ENCODE peak calls at places on chromosomes 7 and 10, in ten cellular contexts. J, B, D, M, I, H, Z, G, L and X are unnamed samples.

GRCh38 chr10:1036341-1036791 is 10.7 kb upstream of the IDI2 start:
- DNase-seq in J (no peak), B (peak; percentile 84), D (peak; percentile 37), M (no peak), I (no peak), H (no peak), Z (no peak), G (no peak), L (peak; percentile 67), X (peak; percentile 18)

GRCh38 chr7:150993511-150993910 is 2.7 kb downstream of the NOS3 start:
- DNase-seq in J (no peak), B (no peak), D (no peak), M (no peak), I (peak; percentile 92), H (no peak), Z (no peak), G (no peak), L (no peak), X (no peak)

GRCh38 chr7:128405345-128406146 is 4.2 kb downstream of the IMPDH1 start:
- DNase-seq in J (peak; percentile 82), B (no peak), D (no peak), M (peak; percentile 50), I (peak; percentile 82), H (no peak), Z (peak; percentile 40), G (no peak), L (no peak), X (no peak)

GRCh38 chr7:24316340-24316739 is 32.4 kb downstream of the NPY start:
- DNase-seq in J (no peak), B (no peak), D (no peak), M (no peak), I (no peak), H (no peak), Z (no peak), G (no peak), L (no peak), X (no peak)

GRCh38 chr7:156907656-156908055 is 14.7 kb upstream of the LMBR1 start:
- DNase-seq in J (no peak), B (peak; percentile 86), D (no peak), M (no peak), I (no peak), H (no peak), Z (no peak), G (no peak), L (no peak), X (no peak)

GRCh38 chr10:12869427-12869826 is 132.1 kb downstream of the CCDC3 start:
- DNase-seq in J (no peak), B (no peak), D (no peak), M (peak; percentile 15), I (no peak), H (no peak), Z (no peak), G (no peak), L (no peak), X (no peak)

GRCh38 chr10:92822964-92823363 is 25.4 kb upstream of the EXOC6 start:
- DNase-seq in J (no peak), B (peak; percentile 78), D (peak; percentile 44), M (peak; percentile 49), I (no peak), H (peak; percentile 41), Z (no peak), G (no peak), L (no peak), X (peak; percentile 35)

GRCh38 chr7:121157885-121158590 is 169.5 kb downstream of the CPED1 start:
- DNase-seq in J (no peak), B (no peak), D (no peak), M (no peak), I (no peak), H (no peak), Z (peak; percentile 57), G (no peak), L (no peak), X (no peak)

GRCh38 chr10:47330804-47331203 is 8.6 kb downstream of the GDF2 start:
- DNase-seq in J (peak; percentile 43), B (no peak), D (no peak), M (no peak), I (peak; percentile 24), H (no peak), Z (peak; percentile 61), G (peak; percentile 64), L (no peak), X (no peak)

GRCh38 chr10:20552382-20552781 is 344.7 kb downstream of the NEBL start:
- DNase-seq in J (no peak), B (no peak), D (no peak), M (no peak), I (no peak), H (no peak), Z (no peak), G (no peak), L (no peak), X (no peak)

GRCh38 chr10:101843032-101843991 is at the start of gene KCNIP2:
- DNase-seq in J (peak; percentile 75), B (no peak), D (no peak), M (no peak), I (peak; percentile 63), H (no peak), Z (no peak), G (no peak), L (peak; percentile 65), X (no peak)

GRCh38 chr10:83935337-83935736 is 204.0 kb upstream of the GHITM start:
- DNase-seq in J (no peak), B (no peak), D (no peak), M (no peak), I (no peak), H (no peak), Z (no peak), G (no peak), L (no peak), X (no peak)

DNA sequence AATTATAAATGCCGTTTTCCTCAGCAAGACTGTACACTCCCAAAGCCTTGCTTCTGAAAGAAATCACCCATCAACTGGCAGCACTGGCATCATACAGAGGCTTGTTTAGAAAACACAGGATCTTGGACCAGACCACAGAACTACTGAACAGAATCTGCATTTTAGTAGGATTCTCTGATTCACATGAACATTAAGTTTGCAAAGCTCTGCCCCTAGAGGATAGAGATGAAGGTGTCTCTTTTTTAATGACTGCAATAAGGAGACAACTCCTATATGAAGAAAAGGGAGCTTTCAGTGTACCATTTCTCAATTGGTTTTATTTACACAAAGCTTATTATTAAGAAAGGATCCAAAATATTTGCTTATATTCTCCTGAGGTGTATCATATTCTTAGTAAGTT is 172.7 kb downstream of the AGMO start:
- DNase-seq in J (no peak), B (no peak), D (no peak), M (no peak), I (no peak), H (no peak), Z (no peak), G (no peak), L (no peak), X (no peak)
- TF ChIP-seq CTCF in J (no peak), B (peak; percentile 45), D (no peak), M (no peak), I (no peak), H (no peak), Z (no peak), G (no peak), L (no peak), X (peak; percentile 9)

DNA sequence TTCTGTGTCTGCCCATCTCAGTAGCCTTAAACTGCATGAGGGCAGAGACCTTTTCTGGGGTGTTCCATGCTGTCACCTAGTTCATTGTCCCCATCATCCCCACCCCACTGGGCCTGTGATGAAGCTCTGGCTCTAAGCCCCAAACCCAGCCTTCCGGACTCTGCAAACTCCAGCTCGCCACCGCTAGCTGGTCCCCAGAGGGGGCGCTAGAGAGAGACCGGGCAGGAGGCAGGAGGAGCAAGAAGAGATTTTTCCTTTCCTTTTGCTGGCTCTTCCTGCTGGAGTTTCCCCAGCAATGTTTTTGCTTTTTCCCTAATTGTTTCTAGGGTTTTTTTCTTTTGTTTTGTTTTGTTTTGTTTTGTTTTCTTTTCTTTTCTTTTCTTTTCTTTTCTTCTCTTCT is 234.4 kb downstream of the TEX36 start:
- DNase-seq in J (no peak), B (peak; percentile 6), D (peak; percentile 53), M (no peak), I (no peak), H (peak; percentile 62), Z (peak; percentile 30), G (no peak), L (no peak), X (peak; percentile 2)
- TF ChIP-seq CTCF in J (peak; percentile 13), B (peak; percentile 56), D (peak; percentile 48), M (no peak), I (no peak), H (peak; percentile 78), Z (peak; percentile 20), G (no peak), L (peak; percentile 16), X (peak; percentile 40)

DNA sequence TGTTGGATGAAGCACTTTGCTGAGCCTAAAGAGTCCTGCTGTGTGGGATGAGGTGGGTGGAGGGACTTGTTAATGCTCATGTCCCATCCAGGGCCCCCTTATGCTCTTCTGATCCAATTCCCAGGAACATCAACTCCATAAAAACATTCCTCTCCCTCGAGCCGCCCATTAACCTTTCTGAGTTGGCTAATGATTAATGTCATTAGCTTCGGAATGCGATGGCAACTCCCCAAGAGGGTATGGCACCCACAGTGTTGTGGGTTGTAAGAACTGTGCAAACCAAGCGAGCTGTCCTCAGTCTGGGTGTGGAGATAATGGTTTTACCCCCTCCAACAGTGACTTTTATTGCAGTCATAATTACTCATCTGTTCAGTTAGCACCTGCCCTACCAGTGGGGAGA is 236.5 kb downstream of the BAMBI start:
- DNase-seq in J (no peak), B (no peak), D (peak; percentile 76), M (no peak), I (no peak), H (no peak), Z (no peak), G (no peak), L (no peak), X (no peak)
- TF ChIP-seq CTCF in J (no peak), B (no peak), D (no peak), M (no peak), I (no peak), H (no peak), Z (no peak), G (no peak), L (no peak), X (no peak)

GRCh38 chr10:60281331-60281730 is 108.3 kb downstream of the ANK3 start:
- DNase-seq in J (no peak), B (no peak), D (no peak), M (peak; percentile 60), I (no peak), H (no peak), Z (no peak), G (no peak), L (no peak), X (no peak)

GRCh38 chr10:60281792-60282353 is 107.8 kb downstream of the ANK3 start:
- DNase-seq in J (no peak), B (no peak), D (no peak), M (peak; percentile 30), I (no peak), H (no peak), Z (no peak), G (no peak), L (no peak), X (no peak)

GRCh38 chr10:60280475-60280874 is 109.2 kb downstream of the ANK3 start:
- DNase-seq in J (no peak), B (no peak), D (no peak), M (no peak), I (no peak), H (no peak), Z (no peak), G (no peak), L (no peak), X (peak; percentile 33)

GRCh38 chr10:60282771-60283353 is 106.8 kb downstream of the ANK3 start:
- DNase-seq in J (no peak), B (peak; percentile 77), D (peak; percentile 83), M (peak; percentile 38), I (no peak), H (no peak), Z (peak; percentile 47), G (no peak), L (peak; percentile 73), X (peak; percentile 53)

GRCh38 chr10:60283397-60283796 is 106.3 kb downstream of the ANK3 start:
- DNase-seq in J (no peak), B (no peak), D (peak; percentile 24), M (no peak), I (no peak), H (no peak), Z (no peak), G (no peak), L (no peak), X (no peak)
- TF ChIP-seq CTCF in J (no peak), B (no peak), D (no peak), M (no peak), I (no peak), H (no peak), Z (no peak), G (no peak), L (no peak), X (no peak)